ENCODE peak calls at places on chromosomes 1 and 21, in nine cellular contexts. G is CD4-positive, CD25-positive, alpha-beta regulatory T cell; W is GM23338; B is right cardiac atrium; F is RWPE2; H is heart right ventricle; D is left lung; I is IMR-90; A is upper lobe of left lung. V is an unnamed sample. For H3K27me3, the result is how much of the 10 kb centered on the place peaks cover.

GRCh38 chr1:67850151-67850551 is 16.9 kb upstream of the GNG12 start:
- ATAC-seq in F (no peak), H (no peak), D (peak), W (no peak), I (peak), B (no peak), G (no peak), A (peak), V (no peak)

GRCh38 chr1:106584663-106585062 is 471.8 kb upstream of the PRMT6 start:
- ATAC-seq in W (no peak), B (no peak), I (no peak), F (no peak), A (no peak), G (no peak), D (no peak), H (no peak), V (no peak)

GRCh38 chr1:89855413-89856123 is 34.7 kb downstream of the LRRC8D start:
- ATAC-seq in I (peak), G (peak), F (peak), D (no peak), W (no peak), B (no peak), A (peak), H (no peak), V (no peak)

GRCh38 chr1:29601021-29601420 is 364.7 kb downstream of the PTPRU start:
- ATAC-seq in A (no peak), G (no peak), I (no peak), B (no peak), D (no peak), F (no peak), W (no peak), H (no peak), V (no peak)

GRCh38 chr1:162191396-162192322 is 122.2 kb downstream of the NOS1AP start:
- ATAC-seq in G (no peak), F (no peak), H (no peak), D (peak), B (no peak), W (no peak), I (no peak), A (no peak), V (no peak)

GRCh38 chr1:33575324-33575879 is 103.0 kb downstream of the ZSCAN20 start:
- ATAC-seq in F (no peak), H (peak), I (no peak), G (no peak), W (no peak), A (no peak), D (no peak), B (peak), V (peak)

GRCh38 chr1:184456189-184456588 is 69.4 kb downstream of the C1orf21 start:
- ATAC-seq in I (no peak), H (no peak), G (no peak), A (no peak), B (no peak), F (no peak), W (no peak), D (peak), V (no peak)

GRCh38 chr1:228407118-228408040 is 744 bp upstream of the TRIM11 start:
- ATAC-seq in F (peak), I (peak), W (peak), H (no peak), B (no peak), G (no peak), A (peak), D (no peak), V (no peak)

GRCh38 chr21:25960423-25960822 is 210.1 kb downstream of the APP start:
- ATAC-seq in I (no peak), W (peak), F (no peak), A (no peak), H (peak), D (no peak), G (no peak), B (no peak), V (no peak)

GRCh38 chr1:68819190-68819829 is 322.4 kb upstream of the DEPDC1 start:
- ATAC-seq in I (no peak), B (peak), F (peak), H (no peak), D (peak), W (peak), G (no peak), A (peak), V (no peak)

GRCh38 chr1:201896951-201897391 is 8.3 kb downstream of the SHISA4 start:
- ATAC-seq in B (peak), D (no peak), H (peak), I (peak), G (no peak), A (no peak), F (peak), W (no peak), V (peak)

GRCh38 chr1:95005584-95005983 is 67.2 kb downstream of the ALG14 start:
- ATAC-seq in W (no peak), A (no peak), H (no peak), G (no peak), D (no peak), I (no peak), F (no peak), B (no peak), V (no peak)

GRCh38 chr21:34820051-34820450 is 151.3 kb downstream of the CLIC6 start:
- ATAC-seq in F (no peak), I (no peak), G (no peak), D (peak), A (no peak), W (peak), H (no peak), B (no peak), V (no peak)

DNA sequence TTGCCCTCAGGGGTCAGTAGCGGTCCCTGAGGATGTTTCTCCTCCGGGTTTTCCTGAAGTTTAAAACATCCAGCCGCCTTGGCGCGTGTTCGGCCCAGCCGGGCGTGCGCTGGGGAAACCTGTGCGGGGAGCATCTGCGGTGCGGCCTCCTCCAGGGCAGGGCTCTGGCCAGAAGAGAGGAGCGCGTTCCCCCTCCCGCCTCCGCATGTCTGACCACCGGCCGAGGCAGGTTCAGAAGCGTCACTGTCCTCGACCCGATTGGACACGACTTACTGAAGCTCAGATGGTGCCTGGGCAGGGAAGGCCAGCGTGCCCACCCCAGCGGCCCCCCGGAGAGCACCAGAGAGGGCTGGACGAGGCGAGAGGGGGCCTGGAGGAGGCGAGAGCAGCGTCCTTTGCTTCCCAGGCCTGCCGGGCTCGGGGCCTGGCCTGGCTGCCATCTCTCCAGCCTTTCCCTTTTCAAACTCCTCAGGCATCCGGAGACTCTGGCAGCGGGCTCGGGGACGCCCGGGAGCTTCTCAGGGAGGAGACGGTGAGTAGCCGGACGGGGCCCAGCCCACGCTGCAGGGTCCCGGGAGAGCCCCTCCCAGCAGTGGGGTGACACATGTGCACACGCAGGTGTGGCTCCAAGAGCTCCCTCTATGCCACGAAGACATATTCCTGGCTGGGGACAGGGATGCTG is 67.1 kb downstream of the SLC19A1 start:
- ATAC-seq in W (no peak), I (no peak), H (no peak), F (no peak), B (no peak), D (no peak), G (no peak), A (no peak), V (no peak)
- H3K27me3 ChIP-seq in W (under half), I (under half), H (under half), F (under half), B (under half), D (under half), G (under half), A (under half), V (under half)

GRCh38 chr1:177172866-177173265 is 2.1 kb downstream of the BRINP2 start:
- ATAC-seq in A (no peak), B (no peak), I (no peak), W (no peak), H (no peak), G (no peak), F (no peak), D (no peak), V (no peak)

GRCh38 chr1:177172331-177172730 is 1.6 kb downstream of the BRINP2 start:
- ATAC-seq in G (no peak), I (no peak), D (no peak), A (no peak), H (no peak), F (no peak), W (no peak), B (no peak), V (no peak)

GRCh38 chr1:177173976-177174375 is 3.2 kb downstream of the BRINP2 start:
- ATAC-seq in H (no peak), I (no peak), B (no peak), A (no peak), D (no peak), F (no peak), G (no peak), W (no peak), V (no peak)

GRCh38 chr1:177170756-177171535 is at the start of gene BRINP2:
- ATAC-seq in D (peak), I (peak), F (peak), H (peak), G (no peak), W (peak), B (peak), A (peak), V (peak)

DNA sequence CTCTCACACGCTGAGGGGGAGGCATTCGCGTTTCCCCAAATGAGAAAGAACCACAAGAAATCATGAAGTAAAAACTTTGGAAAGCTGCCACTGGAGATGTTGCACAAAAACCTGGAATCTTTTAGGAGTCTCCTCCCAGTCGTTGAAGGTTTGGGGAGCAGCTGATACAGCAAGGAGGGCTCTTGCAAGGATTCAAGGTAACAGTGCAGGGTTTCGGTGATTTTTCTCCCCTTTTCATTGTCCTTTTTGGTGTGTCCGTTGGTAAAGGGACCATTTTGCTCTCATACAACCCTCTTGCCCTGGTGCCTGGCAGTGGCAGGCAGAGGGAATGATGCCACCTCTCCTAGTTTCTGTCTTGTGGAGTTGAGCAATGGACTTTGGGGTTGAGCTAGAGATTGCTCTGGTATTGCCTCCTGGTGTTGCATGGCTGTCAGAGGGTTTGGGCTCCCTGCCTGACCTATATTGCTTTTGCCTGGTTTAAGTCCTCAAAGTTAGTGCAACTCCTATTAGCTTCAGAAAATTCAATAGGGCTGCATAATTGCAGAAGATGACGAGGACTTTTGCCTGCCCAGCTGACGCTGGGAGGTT is 872 bp downstream of the BRINP2 start:
- ATAC-seq in G (no peak), W (no peak), F (no peak), I (no peak), A (no peak), B (no peak), D (no peak), H (no peak), V (no peak)
- H3K4me3 ChIP-seq in G (no peak), W (peak), F (no peak), I (no peak), A (no peak), B (peak), D (no peak), H (peak), V (no peak)

DNA sequence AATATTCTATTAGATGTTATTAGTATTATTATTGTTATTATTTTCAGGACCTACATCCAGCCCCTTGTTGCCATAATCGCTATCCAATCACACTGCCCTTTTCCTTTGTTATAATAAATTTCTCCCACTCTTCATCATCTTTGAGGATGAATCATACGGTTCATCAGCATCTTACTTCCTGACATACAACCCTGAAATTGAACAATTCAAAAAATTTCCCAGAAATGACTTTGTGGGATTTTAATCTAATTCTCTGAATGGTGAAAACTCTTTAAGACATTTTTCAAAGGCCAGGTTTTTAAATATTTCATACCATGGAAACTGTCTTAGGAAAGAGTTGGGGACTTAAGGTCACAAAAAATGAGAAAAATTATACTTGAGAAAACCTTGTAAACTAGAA is 353.5 kb downstream of the ST6GALNAC3 start:
- ATAC-seq in H (no peak), W (no peak), I (no peak), D (no peak), F (no peak), A (no peak), B (no peak), G (no peak), V (no peak)
- H3K27me3 ChIP-seq in H (under half), W (under half), I (under half), D (under half), F (under half), A (under half), B (under half), G (under half), V (under half)

GRCh38 chr1:153099646-153100045 is 5.3 kb upstream of the SPRR2E start:
- ATAC-seq in G (no peak), W (no peak), D (no peak), I (no peak), B (no peak), F (peak), A (no peak), H (no peak), V (no peak)

GRCh38 chr1:153100241-153100640 is 5.9 kb upstream of the SPRR2E start:
- ATAC-seq in F (peak), D (no peak), H (no peak), I (no peak), B (no peak), A (no peak), W (no peak), G (no peak), V (no peak)

GRCh38 chr1:153095764-153096163 is 1.4 kb upstream of the SPRR2E start:
- ATAC-seq in W (no peak), A (no peak), B (no peak), I (no peak), F (no peak), G (no peak), D (no peak), H (no peak), V (no peak)

DNA sequence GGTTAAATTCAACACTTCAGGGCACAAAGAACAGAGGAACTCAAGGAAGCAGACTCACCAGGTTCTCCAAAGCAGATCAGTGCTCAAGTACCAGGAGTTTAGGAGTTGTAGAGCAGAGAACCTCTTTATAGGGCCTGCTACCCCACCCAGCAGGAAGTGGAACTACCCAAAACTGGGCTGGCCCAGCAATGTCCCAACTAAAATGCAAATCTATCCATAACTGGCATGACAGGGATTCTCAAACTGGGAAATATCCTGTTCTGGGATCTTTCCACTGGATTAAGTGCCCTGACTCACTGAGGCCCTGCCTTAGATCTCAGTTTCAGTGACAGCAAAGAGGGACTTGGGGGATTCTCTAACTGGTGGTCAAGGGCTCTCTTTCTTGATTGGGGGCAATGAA is at the start of gene SPRR2E:
- ATAC-seq in I (no peak), B (no peak), A (no peak), G (no peak), D (no peak), W (no peak), H (no peak), F (no peak), V (no peak)
- H3K4me3 ChIP-seq in I (no peak), B (no peak), A (no peak), G (no peak), D (no peak), W (no peak), H (no peak), F (no peak), V (no peak)

DNA sequence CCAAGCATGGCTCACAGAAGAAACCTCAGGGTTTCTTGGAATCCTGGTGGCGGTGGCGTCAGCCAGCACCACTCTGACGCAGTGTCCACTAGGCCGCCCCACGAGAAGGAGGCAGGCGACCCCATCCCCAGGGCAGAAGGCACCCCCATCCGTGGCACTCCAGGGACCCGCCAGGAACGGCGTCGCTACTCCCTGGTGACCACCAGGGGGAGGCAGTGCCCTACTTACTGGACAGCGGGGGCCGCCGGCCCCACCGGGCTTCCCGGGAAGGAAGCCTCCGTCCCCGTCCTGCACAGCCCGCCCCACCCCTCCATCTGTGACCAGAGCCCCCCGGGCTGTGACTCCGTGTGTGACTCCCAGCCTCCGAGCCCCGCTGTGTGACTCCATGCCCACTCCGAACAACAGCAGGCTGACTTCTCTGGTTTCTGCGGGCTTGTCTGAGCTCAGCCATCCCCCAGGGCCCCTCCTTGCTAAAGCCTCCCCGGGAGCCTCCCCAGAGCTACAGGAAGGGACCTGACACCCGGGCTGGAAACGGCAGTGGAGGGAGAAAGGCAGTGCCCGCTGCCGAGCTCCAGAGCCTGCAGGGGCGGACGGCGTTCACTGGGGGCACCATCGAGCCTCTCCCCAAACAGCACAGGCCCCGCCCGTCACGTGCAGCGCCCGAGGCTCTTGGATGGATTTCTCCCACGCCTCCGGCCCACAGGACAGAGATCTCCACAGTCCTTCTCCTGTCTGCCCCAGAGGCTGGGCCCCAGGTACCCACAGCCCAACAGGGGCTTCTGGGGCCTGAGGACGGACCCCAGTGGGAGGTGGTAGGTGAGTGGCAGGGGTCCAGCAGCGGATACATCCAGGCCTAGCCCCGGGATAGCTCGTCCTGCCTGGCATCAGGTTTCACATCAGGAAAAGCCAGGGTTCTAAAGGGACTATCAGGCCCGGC is 21.1 kb downstream of the KIF17 start:
- ATAC-seq in H (peak), B (peak), W (peak), D (peak), F (peak), G (peak), I (peak), A (peak), V (peak)
- H3K27me3 ChIP-seq in H (under half), B (under half), W (under half), D (under half), F (under half), G (under half), I (under half), A (under half), V (under half)

GRCh38 chr1:18105196-18105595 is 2.4 kb upstream of the IGSF21 start:
- ATAC-seq in F (no peak), D (no peak), G (no peak), W (no peak), B (no peak), H (no peak), A (no peak), I (no peak), V (no peak)

GRCh38 chr1:18109756-18110597 is 2.4 kb downstream of the IGSF21 start:
- ATAC-seq in W (peak), B (peak), H (peak), F (peak), D (peak), I (no peak), A (peak), G (no peak), V (peak)

GRCh38 chr1:18109058-18109755 is 1.6 kb downstream of the IGSF21 start:
- ATAC-seq in I (no peak), H (no peak), A (no peak), W (peak), G (no peak), D (no peak), B (peak), F (peak), V (no peak)

GRCh38 chr1:18108313-18109057 is 887 bp downstream of the IGSF21 start:
- ATAC-seq in A (no peak), B (no peak), G (no peak), W (no peak), F (no peak), D (no peak), H (no peak), I (no peak), V (no peak)

DNA sequence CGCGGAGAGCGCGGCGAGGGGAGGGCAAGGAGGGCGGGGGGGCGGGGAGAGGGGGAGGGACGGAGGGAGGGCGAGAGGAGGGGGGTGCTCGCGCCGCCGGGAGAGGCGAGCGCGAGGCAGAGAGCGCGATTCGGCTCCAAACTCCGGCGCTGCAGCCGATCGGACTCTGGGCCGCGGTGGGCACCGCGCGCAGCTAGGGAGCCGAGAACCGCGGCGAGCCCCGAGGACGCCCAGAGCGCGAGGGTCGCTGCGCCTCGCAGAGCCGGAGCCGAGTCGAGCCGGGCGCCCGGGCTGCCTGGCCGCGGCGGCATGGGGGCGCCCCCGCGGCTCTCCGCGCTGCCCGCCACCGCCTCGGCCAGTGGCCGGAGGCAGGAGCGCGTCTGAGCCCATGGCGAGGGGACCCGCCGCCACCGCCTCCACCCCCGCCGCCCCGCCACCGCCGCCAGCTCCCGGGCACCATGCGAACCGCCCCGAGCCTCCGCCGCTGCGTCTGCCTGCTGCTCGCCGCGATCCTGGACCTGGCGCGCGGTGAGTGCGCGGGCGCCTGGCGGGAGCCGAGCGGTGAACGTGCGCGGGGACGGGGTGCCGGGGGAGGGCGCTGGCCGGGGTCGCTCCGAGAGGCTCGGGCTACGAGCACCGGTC is at the start of gene IGSF21:
- ATAC-seq in A (no peak), W (peak), G (no peak), D (no peak), F (no peak), I (no peak), H (no peak), B (no peak), V (no peak)
- H3K4me3 ChIP-seq in A (no peak), W (peak), G (no peak), D (no peak), F (no peak), I (no peak), H (peak), B (peak), V (peak)

V was measured in gastroesophageal sphincter.